ENCODE peak calls at places on chromosomes 12 and 14, in five cellular contexts. L, G, M, W and A are unnamed samples.
A peak's percentile ranks its signal among the peaks of the same experiment; 100 is the strongest.

GRCh38 chr14:23481362-23481970 is 12.0 kb downstream of the NGDN start:
- DNase-seq in L (no peak), G (peak; percentile 67), M (no peak), W (no peak), A (no peak)

GRCh38 chr14:91418387-91419043 is 895 bp upstream of the CCDC88C start:
- DNase-seq in L (peak; percentile 47), G (peak; percentile 59), M (peak; percentile 68), W (peak; percentile 78), A (peak; percentile 83)

GRCh38 chr12:68425998-68426397 is 93.8 kb upstream of the MDM1 start:
- DNase-seq in L (no peak), G (no peak), M (no peak), W (no peak), A (no peak)

GRCh38 chr12:109630815-109631214 is 57.2 kb downstream of the MVK start:
- DNase-seq in L (no peak), G (no peak), M (no peak), W (no peak), A (no peak)

GRCh38 chr12:6644903-6645302 is 2.3 kb downstream of the ACRBP start:
- DNase-seq in L (no peak), G (peak; percentile 72), M (no peak), W (no peak), A (peak; percentile 63)

GRCh38 chr12:56010112-56010570 is 10.7 kb upstream of the IKZF4 start:
- DNase-seq in L (no peak), G (no peak), M (no peak), W (no peak), A (no peak)

GRCh38 chr14:31968912-31969311 is 108.2 kb upstream of the ARHGAP5 start:
- DNase-seq in L (no peak), G (no peak), M (no peak), W (no peak), A (no peak)

GRCh38 chr12:97968641-97969171 is 506.1 kb downstream of the RMST start:
- DNase-seq in L (no peak), G (no peak), M (no peak), W (no peak), A (no peak)

GRCh38 chr12:100539209-100539608 is 34.3 kb upstream of the GAS2L3 start:
- DNase-seq in L (no peak), G (peak; percentile 51), M (no peak), W (no peak), A (peak; percentile 55)

GRCh38 chr12:29943683-29944082 is 159.9 kb upstream of the TMTC1 start:
- DNase-seq in L (no peak), G (no peak), M (no peak), W (no peak), A (no peak)

GRCh38 chr12:49188916-49189367 is at the start of gene TUBA1A:
- DNase-seq in L (peak; percentile 97), G (peak; percentile 94), M (peak; percentile 98), W (peak; percentile 84), A (peak; percentile 100)

GRCh38 chr12:73383584-73384229 is 1111.5 kb downstream of the TRHDE start:
- DNase-seq in L (no peak), G (no peak), M (no peak), W (no peak), A (no peak)

GRCh38 chr14:101960225-101960624 is 4.1 kb upstream of the DYNC1H1 start:
- DNase-seq in L (no peak), G (peak; percentile 33), M (no peak), W (no peak), A (peak; percentile 59)

GRCh38 chr14:96497087-96497486 is 5.1 kb upstream of the PAPOLA start:
- DNase-seq in L (no peak), G (no peak), M (no peak), W (no peak), A (no peak)